ENCODE peak calls at places on chromosome 21, in eight cellular contexts. One of them, this sample, is unnamed.

GRCh38 chr21:27192286-27192685 is 225.4 kb upstream of the ADAMTS5 start:
- DNase-seq in lower leg skin: no peak
- DNase-seq in adrenal gland: no peak
- DNase-seq in H54: no peak
- DNase-seq in gastrocnemius medialis: no peak
- DNase-seq in uterus: no peak
- DNase-seq in spleen: no peak
- DNase-seq in ovary: no peak
- DNase-seq in this sample: no peak

GRCh38 chr21:42798106-42798505 is 81.2 kb downstream of the WDR4 start:
- DNase-seq in H54: no peak
- DNase-seq in gastrocnemius medialis: no peak
- DNase-seq in uterus: no peak
- DNase-seq in lower leg skin: peak; percentile 70
- DNase-seq in ovary: no peak
- DNase-seq in adrenal gland: no peak
- DNase-seq in spleen: peak; percentile 19
- DNase-seq in this sample: no peak

GRCh38 chr21:38088916-38089762 is 167.7 kb upstream of the KCNJ15 start:
- DNase-seq in spleen: no peak
- DNase-seq in uterus: no peak
- DNase-seq in gastrocnemius medialis: no peak
- DNase-seq in lower leg skin: no peak
- DNase-seq in H54: no peak
- DNase-seq in adrenal gland: no peak
- DNase-seq in ovary: no peak
- DNase-seq in this sample: no peak

GRCh38 chr21:45950740-45951515 is 30.6 kb upstream of the COL6A1 start:
- DNase-seq in lower leg skin: no peak
- DNase-seq in gastrocnemius medialis: no peak
- DNase-seq in H54: peak; percentile 94
- DNase-seq in ovary: peak; percentile 73
- DNase-seq in adrenal gland: no peak
- DNase-seq in uterus: peak; percentile 86
- DNase-seq in spleen: no peak
- DNase-seq in this sample: peak; percentile 93

GRCh38 chr21:42465008-42465878 is 30.8 kb downstream of the RSPH1 start:
- DNase-seq in uterus: no peak
- DNase-seq in ovary: no peak
- DNase-seq in gastrocnemius medialis: no peak
- DNase-seq in H54: no peak
- DNase-seq in spleen: no peak
- DNase-seq in lower leg skin: peak; percentile 54
- DNase-seq in adrenal gland: no peak
- DNase-seq in this sample: no peak

GRCh38 chr21:37424987-37425386 is 58.4 kb downstream of the DYRK1A start:
- DNase-seq in adrenal gland: no peak
- DNase-seq in ovary: no peak
- DNase-seq in spleen: no peak
- DNase-seq in gastrocnemius medialis: no peak
- DNase-seq in H54: no peak
- DNase-seq in lower leg skin: no peak
- DNase-seq in uterus: no peak
- DNase-seq in this sample: no peak

GRCh38 chr21:39620856-39621255 is 8.1 kb downstream of the B3GALT5 start:
- DNase-seq in gastrocnemius medialis: no peak
- DNase-seq in spleen: no peak
- DNase-seq in lower leg skin: no peak
- DNase-seq in uterus: no peak
- DNase-seq in adrenal gland: no peak
- DNase-seq in H54: no peak
- DNase-seq in ovary: no peak
- DNase-seq in this sample: no peak

GRCh38 chr21:27498025-27498424 is 531.1 kb upstream of the ADAMTS5 start:
- DNase-seq in uterus: no peak
- DNase-seq in gastrocnemius medialis: no peak
- DNase-seq in H54: no peak
- DNase-seq in ovary: no peak
- DNase-seq in spleen: no peak
- DNase-seq in lower leg skin: no peak
- DNase-seq in adrenal gland: no peak
- DNase-seq in this sample: no peak

GRCh38 chr21:42321845-42322244 is 6.6 kb upstream of the TFF3 start:
- DNase-seq in gastrocnemius medialis: no peak
- DNase-seq in ovary: no peak
- DNase-seq in H54: no peak
- DNase-seq in adrenal gland: no peak
- DNase-seq in lower leg skin: peak; percentile 68
- DNase-seq in uterus: no peak
- DNase-seq in spleen: no peak
- DNase-seq in this sample: peak; percentile 35

GRCh38 chr21:32378956-32379355 is 13.9 kb downstream of the URB1 start:
- DNase-seq in lower leg skin: no peak
- DNase-seq in H54: no peak
- DNase-seq in gastrocnemius medialis: no peak
- DNase-seq in spleen: peak; percentile 25
- DNase-seq in uterus: peak; percentile 62
- DNase-seq in adrenal gland: no peak
- DNase-seq in ovary: no peak
- DNase-seq in this sample: no peak

GRCh38 chr21:38337793-38338192 is 81.0 kb downstream of the KCNJ15 start:
- DNase-seq in adrenal gland: no peak
- DNase-seq in gastrocnemius medialis: no peak
- DNase-seq in lower leg skin: peak; percentile 64
- DNase-seq in ovary: no peak
- DNase-seq in uterus: no peak
- DNase-seq in spleen: no peak
- DNase-seq in H54: no peak
- DNase-seq in this sample: no peak

GRCh38 chr21:38349111-38349746 is 92.4 kb downstream of the KCNJ15 start:
- DNase-seq in ovary: no peak
- DNase-seq in uterus: no peak
- DNase-seq in gastrocnemius medialis: no peak
- DNase-seq in lower leg skin: no peak
- DNase-seq in adrenal gland: no peak
- DNase-seq in H54: no peak
- DNase-seq in spleen: no peak
- DNase-seq in this sample: no peak

GRCh38 chr21:37378700-37379139 is 12.1 kb downstream of the DYRK1A start:
- DNase-seq in spleen: no peak
- DNase-seq in H54: no peak
- DNase-seq in adrenal gland: no peak
- DNase-seq in ovary: no peak
- DNase-seq in gastrocnemius medialis: no peak
- DNase-seq in uterus: no peak
- DNase-seq in lower leg skin: no peak
- DNase-seq in this sample: no peak

GRCh38 chr21:41571938-41572510 is 64.1 kb upstream of the TMPRSS2 start:
- DNase-seq in adrenal gland: no peak
- DNase-seq in lower leg skin: no peak
- DNase-seq in spleen: no peak
- DNase-seq in ovary: no peak
- DNase-seq in uterus: no peak
- DNase-seq in gastrocnemius medialis: no peak
- DNase-seq in H54: no peak
- DNase-seq in this sample: no peak

GRCh38 chr21:29091032-29091431 is 17.6 kb upstream of the CCT8 start:
- DNase-seq in adrenal gland: no peak
- DNase-seq in H54: peak; percentile 62
- DNase-seq in ovary: no peak
- DNase-seq in uterus: no peak
- DNase-seq in lower leg skin: no peak
- DNase-seq in gastrocnemius medialis: no peak
- DNase-seq in spleen: no peak
- DNase-seq in this sample: no peak

GRCh38 chr21:46161800-46162592 is 6.6 kb upstream of the FTCD start:
- DNase-seq in spleen: no peak
- DNase-seq in ovary: no peak
- DNase-seq in uterus: peak; percentile 8
- DNase-seq in lower leg skin: peak; percentile 78
- DNase-seq in H54: no peak
- DNase-seq in gastrocnemius medialis: no peak
- DNase-seq in adrenal gland: no peak
- DNase-seq in this sample: peak; percentile 44

GRCh38 chr21:34640858-34641257 is 25.9 kb upstream of the RCAN1 start:
- DNase-seq in spleen: no peak
- DNase-seq in adrenal gland: no peak
- DNase-seq in ovary: no peak
- DNase-seq in uterus: no peak
- DNase-seq in lower leg skin: no peak
- DNase-seq in H54: peak; percentile 73
- DNase-seq in gastrocnemius medialis: no peak
- DNase-seq in this sample: no peak

GRCh38 chr21:32423320-32423719 is 10.8 kb downstream of the EVA1C start:
- DNase-seq in adrenal gland: no peak
- DNase-seq in gastrocnemius medialis: no peak
- DNase-seq in H54: peak; percentile 71
- DNase-seq in spleen: no peak
- DNase-seq in lower leg skin: no peak
- DNase-seq in uterus: no peak
- DNase-seq in ovary: no peak
- DNase-seq in this sample: no peak

GRCh38 chr21:44813149-44813548 is 4.7 kb downstream of the SUMO3 start:
- DNase-seq in uterus: no peak
- DNase-seq in H54: no peak
- DNase-seq in spleen: no peak
- DNase-seq in lower leg skin: no peak
- DNase-seq in gastrocnemius medialis: no peak
- DNase-seq in adrenal gland: no peak
- DNase-seq in ovary: no peak
- DNase-seq in this sample: no peak
- TF ChIP-seq POLR2A in uterus: no peak
- TF ChIP-seq POLR2A in H54: no peak
- TF ChIP-seq POLR2A in spleen: no peak
- TF ChIP-seq POLR2A in lower leg skin: no peak
- TF ChIP-seq POLR2A in gastrocnemius medialis: no peak
- TF ChIP-seq POLR2A in adrenal gland: no peak
- TF ChIP-seq POLR2A in ovary: no peak
- TF ChIP-seq POLR2A in this sample: no peak

GRCh38 chr21:44057960-44058651 is 46.0 kb downstream of the TRAPPC10 start:
- DNase-seq in H54: no peak
- DNase-seq in spleen: no peak
- DNase-seq in ovary: no peak
- DNase-seq in adrenal gland: no peak
- DNase-seq in gastrocnemius medialis: no peak
- DNase-seq in lower leg skin: peak; percentile 69
- DNase-seq in uterus: no peak
- DNase-seq in this sample: no peak
- TF ChIP-seq POLR2A in H54: no peak
- TF ChIP-seq POLR2A in spleen: no peak
- TF ChIP-seq POLR2A in ovary: no peak
- TF ChIP-seq POLR2A in adrenal gland: no peak
- TF ChIP-seq POLR2A in gastrocnemius medialis: no peak
- TF ChIP-seq POLR2A in lower leg skin: no peak
- TF ChIP-seq POLR2A in uterus: no peak
- TF ChIP-seq POLR2A in this sample: no peak

DNA sequence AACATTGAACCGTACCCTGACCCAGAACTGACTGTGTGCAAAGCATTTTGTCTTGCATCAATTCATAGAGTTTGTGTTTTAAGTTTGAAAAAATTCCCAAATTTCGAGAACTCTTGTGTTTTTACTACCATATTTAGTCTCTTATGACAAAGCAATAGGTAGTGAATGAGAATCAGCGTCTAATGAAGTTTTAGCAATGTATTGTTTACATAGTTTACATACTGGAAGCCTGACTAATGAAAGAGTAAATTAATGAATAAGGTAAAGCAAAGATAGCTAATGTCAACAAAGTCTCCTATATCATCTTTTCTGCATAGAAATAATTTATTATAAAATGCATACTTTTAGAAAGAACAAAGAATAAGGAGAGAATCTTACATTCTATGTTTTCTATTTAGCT is 1943.6 kb downstream of the NCAM2 start:
- DNase-seq in lower leg skin: no peak
- DNase-seq in adrenal gland: no peak
- DNase-seq in ovary: no peak
- DNase-seq in uterus: no peak
- DNase-seq in gastrocnemius medialis: no peak
- DNase-seq in spleen: no peak
- DNase-seq in H54: no peak
- DNase-seq in this sample: no peak
- TF ChIP-seq POLR2A in lower leg skin: no peak
- TF ChIP-seq POLR2A in adrenal gland: no peak
- TF ChIP-seq POLR2A in ovary: no peak
- TF ChIP-seq POLR2A in uterus: no peak
- TF ChIP-seq POLR2A in gastrocnemius medialis: no peak
- TF ChIP-seq POLR2A in spleen: no peak
- TF ChIP-seq POLR2A in H54: no peak
- TF ChIP-seq POLR2A in this sample: no peak

DNA sequence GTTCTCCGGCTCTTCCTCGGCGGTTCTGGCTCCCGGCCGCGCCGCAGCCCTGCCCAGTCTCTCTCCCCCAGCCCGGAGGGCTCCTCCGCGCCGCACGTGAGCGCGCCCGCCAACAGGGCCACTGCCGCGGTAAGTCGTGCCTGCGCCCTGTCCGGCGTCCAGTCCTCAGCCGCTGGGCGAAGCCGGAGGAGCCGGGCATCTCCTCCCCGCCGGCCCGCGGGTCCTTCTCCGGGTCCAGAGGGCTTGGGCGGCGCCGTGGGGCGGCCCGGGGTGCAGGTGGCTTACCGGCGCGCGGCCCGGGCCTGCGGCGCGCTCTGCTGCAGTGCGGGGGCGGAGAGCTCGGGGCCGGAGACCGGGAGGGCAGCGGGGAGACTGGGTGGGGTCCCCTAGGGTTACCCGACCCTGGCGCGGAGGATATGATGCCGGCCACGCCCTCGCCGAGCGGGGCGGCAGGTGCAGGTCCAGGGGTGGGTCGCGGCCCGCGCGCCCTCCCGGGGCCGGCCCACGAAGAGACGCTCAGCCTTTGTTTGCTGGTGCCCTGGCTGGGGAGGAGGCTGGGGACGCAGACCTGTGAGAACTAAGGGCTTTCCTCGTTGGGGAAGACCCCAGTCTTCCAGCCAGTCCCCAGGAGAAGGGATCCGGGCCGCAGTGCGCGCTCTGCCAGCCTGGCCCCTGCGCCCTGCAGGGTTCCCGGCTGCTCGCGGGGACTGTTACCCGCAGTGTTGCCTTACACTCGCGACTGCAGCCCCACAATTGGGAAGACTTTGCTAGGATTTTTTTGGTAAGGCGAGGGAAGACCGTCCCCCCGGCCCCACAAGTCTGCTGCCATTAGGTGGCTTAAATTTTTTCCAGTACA is at the start of gene DOP1B:
- DNase-seq in lower leg skin: peak; percentile 91
- DNase-seq in spleen: no peak
- DNase-seq in uterus: no peak
- DNase-seq in H54: peak; percentile 33
- DNase-seq in adrenal gland: peak; percentile 26
- DNase-seq in gastrocnemius medialis: no peak
- DNase-seq in ovary: no peak
- DNase-seq in this sample: no peak
- TF ChIP-seq POLR2A in lower leg skin: no peak
- TF ChIP-seq POLR2A in spleen: no peak
- TF ChIP-seq POLR2A in uterus: peak; percentile 68
- TF ChIP-seq POLR2A in H54: peak; percentile 80
- TF ChIP-seq POLR2A in adrenal gland: peak; percentile 63
- TF ChIP-seq POLR2A in gastrocnemius medialis: peak; percentile 53
- TF ChIP-seq POLR2A in ovary: peak; percentile 30
- TF ChIP-seq POLR2A in this sample: no peak